ENCODE peak calls at places on chromosomes 5 and 9, in six cellular contexts. J, L, U, H, T and F are unnamed samples. For H3K4me1, the result is how much of the 10 kb centered on the place peaks cover.

GRCh38 chr5:167451091-167451490 is 840.4 kb upstream of the WWC1 start:
- DNase-seq in T (no peak), L (no peak), H (no peak), J (no peak), U (no peak), F (no peak)

GRCh38 chr9:2229109-2229733 is 214.1 kb downstream of the SMARCA2 start:
- DNase-seq in T (no peak), U (no peak), L (no peak), J (no peak), H (no peak), F (no peak)

GRCh38 chr5:173472784-173473278 is 143.6 kb downstream of the BOD1 start:
- DNase-seq in L (peak), J (no peak), H (no peak), T (no peak), U (no peak), F (no peak)

GRCh38 chr9:137705443-137705863 is 86.6 kb downstream of the EHMT1 start:
- DNase-seq in U (peak), L (no peak), J (no peak), T (no peak), H (no peak), F (peak)

GRCh38 chr9:105693435-105694275 is 686 bp upstream of the TMEM38B start:
- DNase-seq in L (no peak), J (no peak), U (no peak), T (no peak), H (no peak), F (no peak)

GRCh38 chr5:55344392-55344992 is 36.7 kb downstream of the MTREX start:
- DNase-seq in T (peak), U (peak), L (peak), H (peak), J (no peak), F (no peak)

GRCh38 chr5:149618581-149619248 is 37.4 kb downstream of the ARHGEF37 start:
- DNase-seq in H (peak), U (peak), J (no peak), T (no peak), L (peak), F (no peak)

GRCh38 chr5:148956632-148957385 is 106.1 kb downstream of the SH3TC2 start:
- DNase-seq in U (no peak), J (no peak), T (peak), L (no peak), H (no peak), F (no peak)

GRCh38 chr5:4042311-4042710 is 446.7 kb downstream of the IRX1 start:
- DNase-seq in J (no peak), H (no peak), L (no peak), T (no peak), U (no peak), F (no peak)

GRCh38 chr5:55907927-55908326 is 56.8 kb downstream of the IL31RA start:
- DNase-seq in H (no peak), J (no peak), L (no peak), T (no peak), U (no peak), F (no peak)

GRCh38 chr5:136714286-136714685 is 348.9 kb upstream of the TRPC7 start:
- DNase-seq in L (no peak), T (no peak), J (no peak), H (no peak), U (no peak), F (no peak)
- H3K4me1 ChIP-seq in L (under half), T (under half), J (under half), H (under half), U (under half), F (under half)

GRCh38 chr9:5784526-5785315 is 48.2 kb downstream of the ERMP1 start:
- DNase-seq in U (no peak), J (no peak), H (no peak), L (no peak), T (no peak), F (no peak)

GRCh38 chr9:5783982-5784381 is 48.9 kb downstream of the ERMP1 start:
- DNase-seq in U (no peak), H (no peak), J (no peak), L (no peak), T (no peak), F (no peak)

GRCh38 chr9:5773324-5773999 is 59.5 kb downstream of the ERMP1 start:
- DNase-seq in U (no peak), T (no peak), H (no peak), L (no peak), J (no peak), F (no peak)

GRCh38 chr9:5778799-5779198 is 54.1 kb downstream of the ERMP1 start:
- DNase-seq in T (no peak), U (no peak), L (no peak), H (no peak), J (no peak), F (no peak)
- TF ChIP-seq POLR2AphosphoS5 in T (no peak), U (no peak), L (no peak), H (no peak), J (no peak), F (no peak)

DNA sequence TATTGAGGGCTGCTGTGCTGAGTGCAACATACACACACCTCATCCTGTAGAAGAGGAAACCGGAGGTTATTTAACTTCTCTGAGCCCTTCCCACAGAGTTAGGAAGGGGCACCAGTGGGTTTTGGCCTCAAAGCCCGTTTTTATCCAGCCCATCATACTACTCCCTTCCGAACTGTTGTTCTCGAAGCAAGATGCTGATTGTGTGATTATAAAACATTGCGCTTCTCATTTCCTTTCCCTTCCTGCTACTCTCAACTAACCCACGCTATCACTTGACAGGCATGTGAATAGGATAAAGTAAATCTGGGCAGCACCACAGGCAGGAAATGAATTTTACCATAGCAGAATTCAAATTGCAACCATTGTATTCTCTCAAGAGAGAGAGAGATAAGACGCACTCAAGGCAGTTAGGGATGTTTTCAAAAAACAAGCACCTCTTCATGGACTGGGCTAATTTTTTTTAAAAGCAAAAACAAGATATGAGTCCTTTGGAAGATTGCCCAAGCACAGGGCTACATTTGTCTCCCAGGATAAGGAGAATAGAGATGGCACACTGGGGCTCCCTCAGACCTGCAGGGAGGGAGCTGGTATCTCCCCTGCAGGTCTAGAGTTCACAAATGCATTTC is 52.6 kb downstream of the GNA14 start:
- DNase-seq in T (no peak), U (no peak), L (no peak), J (no peak), H (no peak), F (no peak)
- TF ChIP-seq POLR2A in T (no peak), U (no peak), L (no peak), J (no peak), H (no peak), F (no peak)

GRCh38 chr5:162248107-162248713 is 180.6 kb downstream of the GABRG2 start:
- DNase-seq in T (no peak), L (no peak), J (no peak), H (no peak), U (no peak), F (no peak)

GRCh38 chr5:162240734-162241133 is 173.2 kb downstream of the GABRG2 start:
- DNase-seq in U (no peak), J (no peak), T (no peak), H (no peak), L (no peak), F (no peak)

DNA sequence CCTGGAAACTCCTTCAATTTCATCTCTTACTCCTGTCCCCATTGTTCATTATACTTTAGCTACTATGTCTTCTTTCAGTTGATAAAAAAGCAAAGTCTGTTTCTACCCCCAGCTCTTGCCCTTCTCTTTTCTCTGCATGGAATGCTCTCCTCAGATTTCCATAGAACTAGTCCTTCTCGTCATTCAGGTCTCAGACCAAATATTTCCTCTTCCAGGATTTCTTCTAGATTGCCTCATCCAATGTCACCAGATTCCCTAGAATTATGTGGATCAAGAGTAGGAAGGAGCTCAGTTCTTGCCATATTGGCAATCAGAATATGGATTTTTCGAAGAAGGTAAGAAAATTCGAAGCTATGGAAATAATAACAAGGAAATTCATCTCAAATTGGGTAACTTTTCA is 176.1 kb downstream of the GABRG2 start:
- DNase-seq in U (no peak), J (no peak), H (no peak), T (no peak), L (no peak), F (no peak)
- H3K4me1 ChIP-seq in U (under half), J (under half), H (under half), T (under half), L (under half), F (under half)

GRCh38 chr5:178786424-178786823 is 56.0 kb upstream of the ZNF354A start:
- DNase-seq in T (no peak), H (no peak), J (no peak), L (no peak), U (no peak), F (no peak)

GRCh38 chr5:178787889-178788288 is 57.4 kb upstream of the ZNF354A start:
- DNase-seq in J (no peak), L (no peak), H (no peak), T (no peak), U (no peak), F (no peak)

GRCh38 chr5:178785999-178786398 is 55.5 kb upstream of the ZNF354A start:
- DNase-seq in L (no peak), U (no peak), H (no peak), J (no peak), T (no peak), F (no peak)

GRCh38 chr5:178788381-178789085 is 58.1 kb upstream of the ZNF354A start:
- DNase-seq in U (no peak), H (no peak), T (no peak), L (no peak), J (no peak), F (no peak)

GRCh38 chr5:178786859-178787499 is 56.5 kb upstream of the ZNF354A start:
- DNase-seq in U (no peak), T (peak), J (no peak), L (peak), H (no peak), F (no peak)
- TF ChIP-seq POLR2AphosphoS5 in U (no peak), T (no peak), J (no peak), L (no peak), H (no peak), F (no peak)

GRCh38 chr9:128820665-128821583 is 2.6 kb downstream of the ENDOG start:
- DNase-seq in J (no peak), T (no peak), L (no peak), U (no peak), H (no peak), F (no peak)
- TF ChIP-seq POLR2A in J (no peak), T (no peak), L (no peak), U (no peak), H (no peak), F (no peak)

GRCh38 chr5:59099270-59099994 is 516.6 kb downstream of the RAB3C start:
- DNase-seq in T (no peak), U (no peak), J (no peak), H (no peak), L (no peak), F (no peak)
- H3K4me1 ChIP-seq in T (under half), U (under half), J (under half), H (under half), L (under half), F (under half)